ENCODE peak calls at places on chromosomes 7 and 10, in ten cellular contexts. One of them, this sample, is unnamed.

GRCh38 chr10:6986927-6987326 is 406.9 kb upstream of the PRKCQ start:
- DNase-seq in T follicular helper cell: no peak
- DNase-seq in activated naive CD8-positive, alpha-beta T cell treated with anti-CD3 and anti-CD28 coated beads, Interleukin-2, amount 50 U/mL, for 24 hours: no peak
- DNase-seq in NCI-H1092 treated with DMSO at 0.1 percent for 48 hours: no peak
- DNase-seq in GM06990: no peak
- DNase-seq in effector memory CD4-positive, alpha-beta T cell: no peak
- DNase-seq in Ammon's horn: no peak
- DNase-seq in GM23248: no peak
- DNase-seq in hepatocyte: no peak
- DNase-seq in NCI-H748 treated with DMSO at 0.1 percent for 48 hours: no peak
- DNase-seq in this sample: no peak

GRCh38 chr10:123640016-123640535 is 26.1 kb upstream of the GPR26 start:
- DNase-seq in T follicular helper cell: no peak
- DNase-seq in activated naive CD8-positive, alpha-beta T cell treated with anti-CD3 and anti-CD28 coated beads, Interleukin-2, amount 50 U/mL, for 24 hours: no peak
- DNase-seq in NCI-H1092 treated with DMSO at 0.1 percent for 48 hours: no peak
- DNase-seq in GM06990: no peak
- DNase-seq in effector memory CD4-positive, alpha-beta T cell: no peak
- DNase-seq in Ammon's horn: no peak
- DNase-seq in GM23248: peak; percentile 52
- DNase-seq in hepatocyte: no peak
- DNase-seq in NCI-H748 treated with DMSO at 0.1 percent for 48 hours: no peak
- DNase-seq in this sample: peak; percentile 52

GRCh38 chr7:75650062-75650461 is 88.7 kb downstream of the HIP1 start:
- DNase-seq in T follicular helper cell: no peak
- DNase-seq in activated naive CD8-positive, alpha-beta T cell treated with anti-CD3 and anti-CD28 coated beads, Interleukin-2, amount 50 U/mL, for 24 hours: no peak
- DNase-seq in NCI-H1092 treated with DMSO at 0.1 percent for 48 hours: peak; percentile 79
- DNase-seq in GM06990: no peak
- DNase-seq in effector memory CD4-positive, alpha-beta T cell: no peak
- DNase-seq in Ammon's horn: no peak
- DNase-seq in GM23248: no peak
- DNase-seq in hepatocyte: no peak
- DNase-seq in NCI-H748 treated with DMSO at 0.1 percent for 48 hours: no peak
- DNase-seq in this sample: no peak

GRCh38 chr7:11792122-11792521 is 39.9 kb downstream of the THSD7A start:
- DNase-seq in T follicular helper cell: no peak
- DNase-seq in activated naive CD8-positive, alpha-beta T cell treated with anti-CD3 and anti-CD28 coated beads, Interleukin-2, amount 50 U/mL, for 24 hours: no peak
- DNase-seq in NCI-H1092 treated with DMSO at 0.1 percent for 48 hours: no peak
- DNase-seq in GM06990: no peak
- DNase-seq in effector memory CD4-positive, alpha-beta T cell: no peak
- DNase-seq in Ammon's horn: no peak
- DNase-seq in GM23248: no peak
- DNase-seq in hepatocyte: no peak
- DNase-seq in NCI-H748 treated with DMSO at 0.1 percent for 48 hours: no peak
- DNase-seq in this sample: no peak

GRCh38 chr10:122054046-122055025 is 65.4 kb downstream of the TACC2 start:
- DNase-seq in T follicular helper cell: no peak
- DNase-seq in activated naive CD8-positive, alpha-beta T cell treated with anti-CD3 and anti-CD28 coated beads, Interleukin-2, amount 50 U/mL, for 24 hours: peak; percentile 7
- DNase-seq in NCI-H1092 treated with DMSO at 0.1 percent for 48 hours: no peak
- DNase-seq in GM06990: no peak
- DNase-seq in effector memory CD4-positive, alpha-beta T cell: no peak
- DNase-seq in Ammon's horn: no peak
- DNase-seq in GM23248: peak; percentile 73
- DNase-seq in hepatocyte: peak; percentile 62
- DNase-seq in NCI-H748 treated with DMSO at 0.1 percent for 48 hours: no peak
- DNase-seq in this sample: peak; percentile 27

GRCh38 chr10:78263521-78263988 is 229.9 kb downstream of the RPS24 start:
- DNase-seq in T follicular helper cell: no peak
- DNase-seq in activated naive CD8-positive, alpha-beta T cell treated with anti-CD3 and anti-CD28 coated beads, Interleukin-2, amount 50 U/mL, for 24 hours: no peak
- DNase-seq in NCI-H1092 treated with DMSO at 0.1 percent for 48 hours: no peak
- DNase-seq in GM06990: no peak
- DNase-seq in effector memory CD4-positive, alpha-beta T cell: no peak
- DNase-seq in Ammon's horn: peak; percentile 89
- DNase-seq in GM23248: peak; percentile 99
- DNase-seq in hepatocyte: no peak
- DNase-seq in NCI-H748 treated with DMSO at 0.1 percent for 48 hours: no peak
- DNase-seq in this sample: no peak

GRCh38 chr7:47581442-47581820 is 480 bp downstream of the TNS3 start:
- DNase-seq in T follicular helper cell: no peak
- DNase-seq in activated naive CD8-positive, alpha-beta T cell treated with anti-CD3 and anti-CD28 coated beads, Interleukin-2, amount 50 U/mL, for 24 hours: no peak
- DNase-seq in NCI-H1092 treated with DMSO at 0.1 percent for 48 hours: no peak
- DNase-seq in GM06990: no peak
- DNase-seq in effector memory CD4-positive, alpha-beta T cell: no peak
- DNase-seq in Ammon's horn: no peak
- DNase-seq in GM23248: peak; percentile 42
- DNase-seq in hepatocyte: peak; percentile 73
- DNase-seq in NCI-H748 treated with DMSO at 0.1 percent for 48 hours: no peak
- DNase-seq in this sample: peak; percentile 59

GRCh38 chr10:102678842-102679289 is 34.6 kb downstream of the TRIM8 start:
- DNase-seq in T follicular helper cell: no peak
- DNase-seq in activated naive CD8-positive, alpha-beta T cell treated with anti-CD3 and anti-CD28 coated beads, Interleukin-2, amount 50 U/mL, for 24 hours: peak; percentile 56
- DNase-seq in NCI-H1092 treated with DMSO at 0.1 percent for 48 hours: peak; percentile 72
- DNase-seq in GM06990: peak; percentile 42
- DNase-seq in effector memory CD4-positive, alpha-beta T cell: no peak
- DNase-seq in Ammon's horn: peak; percentile 86
- DNase-seq in GM23248: peak; percentile 48
- DNase-seq in hepatocyte: peak; percentile 86
- DNase-seq in NCI-H748 treated with DMSO at 0.1 percent for 48 hours: peak; percentile 44
- DNase-seq in this sample: peak; percentile 67

GRCh38 chr10:78954009-78954297 is 114.8 kb upstream of the ZMIZ1 start:
- DNase-seq in T follicular helper cell: no peak
- DNase-seq in activated naive CD8-positive, alpha-beta T cell treated with anti-CD3 and anti-CD28 coated beads, Interleukin-2, amount 50 U/mL, for 24 hours: no peak
- DNase-seq in NCI-H1092 treated with DMSO at 0.1 percent for 48 hours: no peak
- DNase-seq in GM06990: no peak
- DNase-seq in effector memory CD4-positive, alpha-beta T cell: no peak
- DNase-seq in Ammon's horn: no peak
- DNase-seq in GM23248: no peak
- DNase-seq in hepatocyte: no peak
- DNase-seq in NCI-H748 treated with DMSO at 0.1 percent for 48 hours: no peak
- DNase-seq in this sample: no peak

GRCh38 chr7:139525750-139526149 is 2.3 kb downstream of the CLEC2L start:
- DNase-seq in T follicular helper cell: no peak
- DNase-seq in activated naive CD8-positive, alpha-beta T cell treated with anti-CD3 and anti-CD28 coated beads, Interleukin-2, amount 50 U/mL, for 24 hours: no peak
- DNase-seq in NCI-H1092 treated with DMSO at 0.1 percent for 48 hours: no peak
- DNase-seq in GM06990: no peak
- DNase-seq in effector memory CD4-positive, alpha-beta T cell: no peak
- DNase-seq in Ammon's horn: no peak
- DNase-seq in GM23248: no peak
- DNase-seq in hepatocyte: no peak
- DNase-seq in NCI-H748 treated with DMSO at 0.1 percent for 48 hours: no peak
- DNase-seq in this sample: no peak

GRCh38 chr7:107592361-107593024 is 12.4 kb downstream of the BCAP29 start:
- DNase-seq in T follicular helper cell: no peak
- DNase-seq in activated naive CD8-positive, alpha-beta T cell treated with anti-CD3 and anti-CD28 coated beads, Interleukin-2, amount 50 U/mL, for 24 hours: no peak
- DNase-seq in NCI-H1092 treated with DMSO at 0.1 percent for 48 hours: no peak
- DNase-seq in GM06990: no peak
- DNase-seq in effector memory CD4-positive, alpha-beta T cell: no peak
- DNase-seq in Ammon's horn: no peak
- DNase-seq in GM23248: peak; percentile 90
- DNase-seq in hepatocyte: no peak
- DNase-seq in NCI-H748 treated with DMSO at 0.1 percent for 48 hours: no peak
- DNase-seq in this sample: peak; percentile 76

GRCh38 chr10:78255796-78256638 is 222.4 kb downstream of the RPS24 start:
- DNase-seq in T follicular helper cell: no peak
- DNase-seq in activated naive CD8-positive, alpha-beta T cell treated with anti-CD3 and anti-CD28 coated beads, Interleukin-2, amount 50 U/mL, for 24 hours: no peak
- DNase-seq in NCI-H1092 treated with DMSO at 0.1 percent for 48 hours: no peak
- DNase-seq in GM06990: no peak
- DNase-seq in effector memory CD4-positive, alpha-beta T cell: no peak
- DNase-seq in Ammon's horn: peak; percentile 46
- DNase-seq in GM23248: peak; percentile 99
- DNase-seq in hepatocyte: peak; percentile 78
- DNase-seq in NCI-H748 treated with DMSO at 0.1 percent for 48 hours: no peak
- DNase-seq in this sample: peak; percentile 96

GRCh38 chr10:132627736-132628512 is 90.3 kb downstream of the INPP5A start:
- DNase-seq in T follicular helper cell: no peak
- DNase-seq in activated naive CD8-positive, alpha-beta T cell treated with anti-CD3 and anti-CD28 coated beads, Interleukin-2, amount 50 U/mL, for 24 hours: no peak
- DNase-seq in NCI-H1092 treated with DMSO at 0.1 percent for 48 hours: no peak
- DNase-seq in GM06990: no peak
- DNase-seq in effector memory CD4-positive, alpha-beta T cell: no peak
- DNase-seq in Ammon's horn: peak; percentile 48
- DNase-seq in GM23248: peak; percentile 71
- DNase-seq in hepatocyte: peak; percentile 53
- DNase-seq in NCI-H748 treated with DMSO at 0.1 percent for 48 hours: no peak
- DNase-seq in this sample: peak; percentile 50

GRCh38 chr7:141042222-141043193 is 27.8 kb upstream of the MRPS33 start:
- DNase-seq in T follicular helper cell: no peak
- DNase-seq in activated naive CD8-positive, alpha-beta T cell treated with anti-CD3 and anti-CD28 coated beads, Interleukin-2, amount 50 U/mL, for 24 hours: no peak
- DNase-seq in NCI-H1092 treated with DMSO at 0.1 percent for 48 hours: no peak
- DNase-seq in GM06990: no peak
- DNase-seq in effector memory CD4-positive, alpha-beta T cell: no peak
- DNase-seq in Ammon's horn: no peak
- DNase-seq in GM23248: peak; percentile 7
- DNase-seq in hepatocyte: peak; percentile 25
- DNase-seq in NCI-H748 treated with DMSO at 0.1 percent for 48 hours: no peak
- DNase-seq in this sample: peak; percentile 28

GRCh38 chr7:129258649-129259389 is 34.0 kb downstream of the AHCYL2 start:
- DNase-seq in T follicular helper cell: no peak
- DNase-seq in activated naive CD8-positive, alpha-beta T cell treated with anti-CD3 and anti-CD28 coated beads, Interleukin-2, amount 50 U/mL, for 24 hours: no peak
- DNase-seq in NCI-H1092 treated with DMSO at 0.1 percent for 48 hours: no peak
- DNase-seq in GM06990: no peak
- DNase-seq in effector memory CD4-positive, alpha-beta T cell: no peak
- DNase-seq in Ammon's horn: peak; percentile 51
- DNase-seq in GM23248: no peak
- DNase-seq in hepatocyte: no peak
- DNase-seq in NCI-H748 treated with DMSO at 0.1 percent for 48 hours: no peak
- DNase-seq in this sample: no peak

GRCh38 chr7:137439829-137440433 is 96.4 kb upstream of the PTN start:
- DNase-seq in T follicular helper cell: no peak
- DNase-seq in activated naive CD8-positive, alpha-beta T cell treated with anti-CD3 and anti-CD28 coated beads, Interleukin-2, amount 50 U/mL, for 24 hours: no peak
- DNase-seq in NCI-H1092 treated with DMSO at 0.1 percent for 48 hours: no peak
- DNase-seq in GM06990: no peak
- DNase-seq in effector memory CD4-positive, alpha-beta T cell: no peak
- DNase-seq in Ammon's horn: no peak
- DNase-seq in GM23248: peak; percentile 9
- DNase-seq in hepatocyte: no peak
- DNase-seq in NCI-H748 treated with DMSO at 0.1 percent for 48 hours: no peak
- DNase-seq in this sample: no peak

GRCh38 chr10:1417574-1417973 is 319.8 kb downstream of the ADARB2 start:
- DNase-seq in T follicular helper cell: no peak
- DNase-seq in activated naive CD8-positive, alpha-beta T cell treated with anti-CD3 and anti-CD28 coated beads, Interleukin-2, amount 50 U/mL, for 24 hours: no peak
- DNase-seq in NCI-H1092 treated with DMSO at 0.1 percent for 48 hours: no peak
- DNase-seq in GM06990: no peak
- DNase-seq in effector memory CD4-positive, alpha-beta T cell: no peak
- DNase-seq in Ammon's horn: no peak
- DNase-seq in GM23248: no peak
- DNase-seq in hepatocyte: no peak
- DNase-seq in NCI-H748 treated with DMSO at 0.1 percent for 48 hours: no peak
- DNase-seq in this sample: no peak

GRCh38 chr7:74481458-74482324 is 28.0 kb downstream of the GTF2IRD1 start:
- DNase-seq in T follicular helper cell: no peak
- DNase-seq in activated naive CD8-positive, alpha-beta T cell treated with anti-CD3 and anti-CD28 coated beads, Interleukin-2, amount 50 U/mL, for 24 hours: no peak
- DNase-seq in NCI-H1092 treated with DMSO at 0.1 percent for 48 hours: no peak
- DNase-seq in GM06990: no peak
- DNase-seq in effector memory CD4-positive, alpha-beta T cell: no peak
- DNase-seq in Ammon's horn: no peak
- DNase-seq in GM23248: peak; percentile 47
- DNase-seq in hepatocyte: no peak
- DNase-seq in NCI-H748 treated with DMSO at 0.1 percent for 48 hours: no peak
- DNase-seq in this sample: peak; percentile 52

GRCh38 chr10:53072144-53072543 is 299.6 kb upstream of the MBL2 start:
- DNase-seq in T follicular helper cell: no peak
- DNase-seq in activated naive CD8-positive, alpha-beta T cell treated with anti-CD3 and anti-CD28 coated beads, Interleukin-2, amount 50 U/mL, for 24 hours: no peak
- DNase-seq in NCI-H1092 treated with DMSO at 0.1 percent for 48 hours: no peak
- DNase-seq in GM06990: no peak
- DNase-seq in effector memory CD4-positive, alpha-beta T cell: no peak
- DNase-seq in Ammon's horn: no peak
- DNase-seq in GM23248: no peak
- DNase-seq in hepatocyte: no peak
- DNase-seq in NCI-H748 treated with DMSO at 0.1 percent for 48 hours: no peak
- DNase-seq in this sample: no peak

GRCh38 chr10:132626019-132626760 is 88.6 kb downstream of the INPP5A start:
- DNase-seq in T follicular helper cell: no peak
- DNase-seq in activated naive CD8-positive, alpha-beta T cell treated with anti-CD3 and anti-CD28 coated beads, Interleukin-2, amount 50 U/mL, for 24 hours: no peak
- DNase-seq in NCI-H1092 treated with DMSO at 0.1 percent for 48 hours: no peak
- DNase-seq in GM06990: no peak
- DNase-seq in effector memory CD4-positive, alpha-beta T cell: no peak
- DNase-seq in Ammon's horn: no peak
- DNase-seq in GM23248: no peak
- DNase-seq in hepatocyte: no peak
- DNase-seq in NCI-H748 treated with DMSO at 0.1 percent for 48 hours: no peak
- DNase-seq in this sample: no peak

GRCh38 chr7:22660732-22661131 is 66.3 kb upstream of the IL6 start:
- DNase-seq in T follicular helper cell: no peak
- DNase-seq in activated naive CD8-positive, alpha-beta T cell treated with anti-CD3 and anti-CD28 coated beads, Interleukin-2, amount 50 U/mL, for 24 hours: no peak
- DNase-seq in NCI-H1092 treated with DMSO at 0.1 percent for 48 hours: peak; percentile 7
- DNase-seq in GM06990: no peak
- DNase-seq in effector memory CD4-positive, alpha-beta T cell: no peak
- DNase-seq in Ammon's horn: no peak
- DNase-seq in GM23248: no peak
- DNase-seq in hepatocyte: no peak
- DNase-seq in NCI-H748 treated with DMSO at 0.1 percent for 48 hours: no peak
- DNase-seq in this sample: no peak

GRCh38 chr7:27176343-27176731 is 2.2 kb upstream of the HOXA10 start:
- DNase-seq in T follicular helper cell: no peak
- DNase-seq in activated naive CD8-positive, alpha-beta T cell treated with anti-CD3 and anti-CD28 coated beads, Interleukin-2, amount 50 U/mL, for 24 hours: no peak
- DNase-seq in NCI-H1092 treated with DMSO at 0.1 percent for 48 hours: no peak
- DNase-seq in GM06990: no peak
- DNase-seq in effector memory CD4-positive, alpha-beta T cell: no peak
- DNase-seq in Ammon's horn: no peak
- DNase-seq in GM23248: peak; percentile 75
- DNase-seq in hepatocyte: no peak
- DNase-seq in NCI-H748 treated with DMSO at 0.1 percent for 48 hours: no peak
- DNase-seq in this sample: no peak

GRCh38 chr7:41134242-41134872 is 568.5 kb downstream of the INHBA start:
- DNase-seq in T follicular helper cell: no peak
- DNase-seq in activated naive CD8-positive, alpha-beta T cell treated with anti-CD3 and anti-CD28 coated beads, Interleukin-2, amount 50 U/mL, for 24 hours: no peak
- DNase-seq in NCI-H1092 treated with DMSO at 0.1 percent for 48 hours: no peak
- DNase-seq in GM06990: peak; percentile 30
- DNase-seq in effector memory CD4-positive, alpha-beta T cell: no peak
- DNase-seq in Ammon's horn: no peak
- DNase-seq in GM23248: peak; percentile 49
- DNase-seq in hepatocyte: no peak
- DNase-seq in NCI-H748 treated with DMSO at 0.1 percent for 48 hours: no peak
- DNase-seq in this sample: peak; percentile 23

GRCh38 chr7:74355091-74355490 is 65.9 kb downstream of the CLIP2 start:
- DNase-seq in T follicular helper cell: no peak
- DNase-seq in activated naive CD8-positive, alpha-beta T cell treated with anti-CD3 and anti-CD28 coated beads, Interleukin-2, amount 50 U/mL, for 24 hours: no peak
- DNase-seq in NCI-H1092 treated with DMSO at 0.1 percent for 48 hours: no peak
- DNase-seq in GM06990: no peak
- DNase-seq in effector memory CD4-positive, alpha-beta T cell: no peak
- DNase-seq in Ammon's horn: no peak
- DNase-seq in GM23248: peak; percentile 86
- DNase-seq in hepatocyte: no peak
- DNase-seq in NCI-H748 treated with DMSO at 0.1 percent for 48 hours: no peak
- DNase-seq in this sample: peak; percentile 52

GRCh38 chr7:38756521-38756920 is 125.3 kb upstream of the AMPH start:
- DNase-seq in T follicular helper cell: no peak
- DNase-seq in activated naive CD8-positive, alpha-beta T cell treated with anti-CD3 and anti-CD28 coated beads, Interleukin-2, amount 50 U/mL, for 24 hours: no peak
- DNase-seq in NCI-H1092 treated with DMSO at 0.1 percent for 48 hours: no peak
- DNase-seq in GM06990: no peak
- DNase-seq in effector memory CD4-positive, alpha-beta T cell: no peak
- DNase-seq in Ammon's horn: no peak
- DNase-seq in GM23248: peak; percentile 30
- DNase-seq in hepatocyte: no peak
- DNase-seq in NCI-H748 treated with DMSO at 0.1 percent for 48 hours: no peak
- DNase-seq in this sample: no peak

GRCh38 chr10:113216068-113216467 is 266.0 kb downstream of the TCF7L2 start:
- DNase-seq in T follicular helper cell: no peak
- DNase-seq in activated naive CD8-positive, alpha-beta T cell treated with anti-CD3 and anti-CD28 coated beads, Interleukin-2, amount 50 U/mL, for 24 hours: no peak
- DNase-seq in NCI-H1092 treated with DMSO at 0.1 percent for 48 hours: no peak
- DNase-seq in GM06990: no peak
- DNase-seq in effector memory CD4-positive, alpha-beta T cell: no peak
- DNase-seq in Ammon's horn: no peak
- DNase-seq in GM23248: peak; percentile 21
- DNase-seq in hepatocyte: no peak
- DNase-seq in NCI-H748 treated with DMSO at 0.1 percent for 48 hours: no peak
- DNase-seq in this sample: no peak

GRCh38 chr7:11341285-11341944 is 367.7 kb downstream of the PHF14 start:
- DNase-seq in T follicular helper cell: no peak
- DNase-seq in activated naive CD8-positive, alpha-beta T cell treated with anti-CD3 and anti-CD28 coated beads, Interleukin-2, amount 50 U/mL, for 24 hours: no peak
- DNase-seq in NCI-H1092 treated with DMSO at 0.1 percent for 48 hours: peak; percentile 83
- DNase-seq in GM06990: no peak
- DNase-seq in effector memory CD4-positive, alpha-beta T cell: no peak
- DNase-seq in Ammon's horn: peak; percentile 70
- DNase-seq in GM23248: peak; percentile 39
- DNase-seq in hepatocyte: peak; percentile 65
- DNase-seq in NCI-H748 treated with DMSO at 0.1 percent for 48 hours: peak; percentile 88
- DNase-seq in this sample: peak; percentile 33

GRCh38 chr10:32983333-32983909 is 25.4 kb upstream of the ITGB1 start:
- DNase-seq in T follicular helper cell: no peak
- DNase-seq in activated naive CD8-positive, alpha-beta T cell treated with anti-CD3 and anti-CD28 coated beads, Interleukin-2, amount 50 U/mL, for 24 hours: peak; percentile 41
- DNase-seq in NCI-H1092 treated with DMSO at 0.1 percent for 48 hours: no peak
- DNase-seq in GM06990: no peak
- DNase-seq in effector memory CD4-positive, alpha-beta T cell: no peak
- DNase-seq in Ammon's horn: no peak
- DNase-seq in GM23248: peak; percentile 96
- DNase-seq in hepatocyte: peak; percentile 52
- DNase-seq in NCI-H748 treated with DMSO at 0.1 percent for 48 hours: no peak
- DNase-seq in this sample: peak; percentile 92